ENCODE peak calls at places on chromosome 22, in eight cellular contexts. J is epithelial cell of esophagus, P is colonic mucosa, U is left ventricle myocardium inferior, A is GM20000, R is fibroblast of lung, C is adrenal gland, N is tibial artery. M is an unnamed sample.

GRCh38 chr22:21816787-21817496 is 50.5 kb downstream of the MAPK1 start:
- DNase-seq in J (peak; percentile 93), P (peak; percentile 18), U (no peak), A (peak; percentile 65), R (peak; percentile 92), C (no peak), N (no peak), M (no peak)

GRCh38 chr22:20433191-20433590 is 4.4 kb downstream of the SCARF2 start:
- DNase-seq in J (no peak), P (no peak), U (no peak), A (no peak), R (no peak), C (no peak), N (no peak), M (peak; percentile 19)

GRCh38 chr22:47163481-47163875 is 401.0 kb downstream of the TBC1D22A start:
- DNase-seq in J (no peak), P (no peak), U (no peak), A (no peak), R (no peak), C (peak; percentile 5), N (peak; percentile 49), M (peak; percentile 15)

GRCh38 chr22:30694171-30694637 is 470 bp upstream of the OSBP2 start:
- DNase-seq in J (peak; percentile 43), P (peak; percentile 75), U (peak; percentile 40), A (peak; percentile 67), R (peak; percentile 43), C (peak; percentile 83), N (peak; percentile 64), M (peak; percentile 76)

GRCh38 chr22:30474683-30475424 is 3.0 kb upstream of the SEC14L3 start:
- DNase-seq in J (no peak), P (no peak), U (no peak), A (no peak), R (no peak), C (no peak), N (no peak), M (no peak)

GRCh38 chr22:17910561-17911311 is 113.6 kb downstream of the MICAL3 start:
- DNase-seq in J (peak; percentile 77), P (peak; percentile 27), U (peak; percentile 78), A (no peak), R (peak; percentile 88), C (peak; percentile 96), N (peak; percentile 88), M (peak; percentile 93)

GRCh38 chr22:21755855-21756284 is 20.3 kb upstream of the YPEL1 start:
- DNase-seq in J (peak; percentile 77), P (no peak), U (no peak), A (peak; percentile 36), R (peak; percentile 65), C (peak; percentile 49), N (no peak), M (no peak)

GRCh38 chr22:35219012-35219411 is 38.3 kb upstream of the HMGXB4 start:
- DNase-seq in J (peak; percentile 43), P (no peak), U (no peak), A (no peak), R (no peak), C (no peak), N (no peak), M (no peak)

GRCh38 chr22:40727607-40728325 is 48.5 kb downstream of the MCHR1 start:
- DNase-seq in J (no peak), P (no peak), U (no peak), A (no peak), R (no peak), C (no peak), N (peak; percentile 28), M (no peak)

GRCh38 chr22:27850000-27850465 is 48.5 kb upstream of the MN1 start:
- DNase-seq in J (no peak), P (no peak), U (peak; percentile 41), A (no peak), R (no peak), C (no peak), N (no peak), M (no peak)

GRCh38 chr22:31496735-31497146 is 405 bp downstream of the SFI1 start:
- DNase-seq in J (peak; percentile 6), P (peak; percentile 54), U (no peak), A (no peak), R (no peak), C (peak; percentile 37), N (peak; percentile 68), M (peak; percentile 59)

GRCh38 chr22:28810839-28811491 is 10.6 kb upstream of the XBP1 start:
- DNase-seq in J (no peak), P (no peak), U (no peak), A (no peak), R (no peak), C (no peak), N (peak; percentile 48), M (no peak)

GRCh38 chr22:20550851-20551744 is 43.7 kb downstream of the MED15 start:
- DNase-seq in J (peak; percentile 24), P (no peak), U (no peak), A (peak; percentile 32), R (peak; percentile 54), C (peak; percentile 83), N (peak; percentile 85), M (no peak)

GRCh38 chr22:30240541-30241417 is 5.8 kb downstream of the LIF start:
- DNase-seq in J (no peak), P (no peak), U (no peak), A (no peak), R (no peak), C (no peak), N (no peak), M (no peak)

DNA sequence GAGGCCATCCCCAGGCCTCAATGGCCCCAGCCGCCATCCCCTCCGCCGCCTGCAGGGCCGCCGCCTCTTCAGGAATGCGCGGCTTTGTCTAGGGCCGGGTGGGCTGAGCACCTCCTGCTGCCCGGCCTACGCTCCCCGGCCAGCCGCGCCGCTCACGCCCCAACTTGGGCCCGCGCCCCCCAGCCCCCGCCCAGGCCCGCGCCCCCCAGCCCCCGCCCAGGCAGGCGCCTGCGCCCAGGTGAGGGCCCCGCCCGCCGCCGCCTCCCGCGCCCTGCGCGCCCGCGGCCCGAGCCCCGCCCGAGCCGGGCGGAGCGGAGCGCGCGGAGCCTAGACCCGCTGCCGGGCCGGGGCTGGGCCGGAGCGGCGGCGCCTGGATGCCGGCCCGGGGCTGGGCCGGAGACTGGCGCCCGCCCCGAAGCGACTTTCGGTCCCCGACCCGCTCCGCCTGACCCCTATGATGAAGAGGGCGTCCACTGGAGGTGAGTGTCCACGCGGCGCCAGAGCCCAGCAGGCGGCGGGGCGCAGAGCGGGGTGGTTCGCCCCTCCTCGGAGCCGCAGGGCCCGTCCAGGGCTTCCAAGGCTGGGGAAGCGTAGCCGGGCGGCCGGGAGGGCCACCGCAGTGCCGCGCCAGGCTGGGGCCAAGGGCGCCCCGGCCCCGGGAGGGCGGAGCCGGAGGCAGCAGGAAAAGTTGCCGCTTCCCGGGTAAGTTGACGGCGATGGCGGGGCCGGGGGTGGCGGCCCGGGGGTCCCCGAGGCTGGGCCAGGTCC is 34.3 kb upstream of the PRODH start:
- DNase-seq in J (peak; percentile 7), P (no peak), U (no peak), A (peak; percentile 37), R (no peak), C (no peak), N (no peak), M (peak; percentile 59)
- TF ChIP-seq CTCF in J (no peak), P (no peak), U (no peak), A (no peak), R (no peak), C (no peak), N (no peak), M (no peak)

DNA sequence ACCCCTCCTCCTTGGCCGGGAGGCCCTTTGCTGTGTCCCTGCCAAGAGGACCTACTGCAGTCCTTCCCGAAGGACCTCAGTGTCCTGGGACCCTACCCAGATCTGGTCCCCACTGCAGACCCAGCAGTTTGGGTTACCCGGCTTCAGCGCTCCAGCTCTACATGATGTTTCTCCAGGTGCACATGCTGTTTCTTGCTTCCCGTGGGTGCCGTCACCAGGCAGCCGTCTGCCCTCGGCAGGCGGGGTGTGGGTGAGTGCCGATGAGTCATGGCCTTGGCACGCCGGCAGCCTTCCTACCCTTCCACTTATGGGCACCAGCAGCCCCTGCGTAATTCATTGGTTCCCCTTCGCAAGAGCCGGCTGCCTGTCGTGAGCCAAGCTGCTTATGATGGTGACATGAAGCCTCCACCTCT is 101.8 kb downstream of the BCR start:
- DNase-seq in J (peak; percentile 99), P (peak; percentile 44), U (peak; percentile 45), A (no peak), R (peak; percentile 66), C (peak; percentile 90), N (peak; percentile 98), M (peak; percentile 60)
- TF ChIP-seq CTCF in J (no peak), P (no peak), U (peak; percentile 27), A (no peak), R (no peak), C (no peak), N (no peak), M (no peak)

DNA sequence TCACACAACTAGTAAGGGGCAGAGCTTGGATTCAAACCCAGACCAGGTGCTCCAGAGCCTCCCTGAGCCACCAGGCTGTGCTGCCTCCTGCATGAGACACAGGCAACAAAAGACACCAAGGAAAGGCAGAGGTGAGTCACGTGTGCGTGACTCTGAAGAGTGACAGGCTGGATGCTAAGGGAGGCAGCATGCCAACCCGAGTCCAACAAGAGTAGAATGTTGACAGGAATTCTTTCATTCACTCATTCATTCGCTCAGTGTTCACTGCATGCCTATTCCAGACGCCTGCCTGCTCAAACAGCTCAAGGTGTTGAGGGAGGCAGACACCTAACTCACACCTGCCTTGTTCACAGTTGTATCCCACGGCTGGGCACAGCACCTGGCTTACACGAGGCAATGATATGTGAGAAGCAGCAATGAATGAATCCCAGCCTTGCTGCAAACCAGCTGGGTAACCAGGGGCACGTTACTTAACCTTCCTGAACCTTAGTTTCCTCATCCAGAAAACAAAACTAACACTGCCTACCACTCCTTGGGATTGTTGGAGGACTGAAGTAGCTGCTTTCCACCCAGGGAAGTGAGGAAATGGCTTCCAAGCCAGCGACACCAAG is 73.8 kb upstream of the ARFGAP3 start:
- DNase-seq in J (peak; percentile 92), P (no peak), U (peak; percentile 63), A (no peak), R (no peak), C (peak; percentile 55), N (no peak), M (peak; percentile 74)
- TF ChIP-seq CTCF in J (peak; percentile 80), P (no peak), U (peak; percentile 45), A (no peak), R (no peak), C (no peak), N (no peak), M (peak; percentile 10)

GRCh38 chr22:45551310-45552016 is 48.8 kb downstream of the FBLN1 start:
- DNase-seq in J (peak; percentile 86), P (no peak), U (no peak), A (no peak), R (no peak), C (peak; percentile 76), N (peak; percentile 83), M (peak; percentile 48)

GRCh38 chr22:45552017-45552411 is 49.3 kb downstream of the FBLN1 start:
- DNase-seq in J (no peak), P (no peak), U (no peak), A (no peak), R (no peak), C (no peak), N (no peak), M (no peak)

GRCh38 chr22:45554040-45554406 is 51.3 kb downstream of the FBLN1 start:
- DNase-seq in J (no peak), P (no peak), U (no peak), A (no peak), R (no peak), C (peak; percentile 26), N (no peak), M (no peak)

GRCh38 chr22:45553333-45554039 is 50.8 kb downstream of the FBLN1 start:
- DNase-seq in J (peak; percentile 86), P (peak; percentile 76), U (peak; percentile 77), A (peak; percentile 76), R (peak; percentile 97), C (peak; percentile 82), N (peak; percentile 96), M (peak; percentile 76)

GRCh38 chr22:45552580-45553332 is 50.1 kb downstream of the FBLN1 start:
- DNase-seq in J (peak; percentile 24), P (peak; percentile 41), U (peak; percentile 77), A (no peak), R (peak; percentile 97), C (peak; percentile 43), N (peak; percentile 81), M (peak; percentile 59)
- TF ChIP-seq CTCF in J (peak; percentile 11), P (no peak), U (peak; percentile 39), A (no peak), R (peak; percentile 51), C (no peak), N (peak; percentile 20), M (no peak)